ENCODE peak calls at places on chromosomes 6 and 20, in six cellular contexts. One of them, this sample, is unnamed.

GRCh38 chr6:133551847-133552331 is 310.7 kb downstream of the EYA4 start:
- DNase-seq in suprapubic skin: no peak
- DNase-seq in AG04450: peak
- DNase-seq in foreskin fibroblast: peak
- DNase-seq in AG10803: peak
- DNase-seq in A549: peak
- DNase-seq in this sample: peak

GRCh38 chr6:166025149-166025898 is 142.3 kb downstream of the TBXT start:
- DNase-seq in suprapubic skin: no peak
- DNase-seq in AG04450: peak
- DNase-seq in foreskin fibroblast: no peak
- DNase-seq in AG10803: peak
- DNase-seq in A549: no peak
- DNase-seq in this sample: no peak

GRCh38 chr6:6892706-6893601 is 214.8 kb upstream of the RREB1 start:
- DNase-seq in suprapubic skin: no peak
- DNase-seq in AG04450: no peak
- DNase-seq in foreskin fibroblast: no peak
- DNase-seq in AG10803: no peak
- DNase-seq in A549: no peak
- DNase-seq in this sample: no peak

GRCh38 chr6:79421001-79421411 is 116.2 kb downstream of the LCA5 start:
- DNase-seq in suprapubic skin: no peak
- DNase-seq in AG04450: peak
- DNase-seq in foreskin fibroblast: peak
- DNase-seq in AG10803: peak
- DNase-seq in A549: no peak
- DNase-seq in this sample: peak

GRCh38 chr6:100099189-100100074 is 105.4 kb upstream of the MCHR2 start:
- DNase-seq in suprapubic skin: no peak
- DNase-seq in AG04450: no peak
- DNase-seq in foreskin fibroblast: no peak
- DNase-seq in AG10803: no peak
- DNase-seq in A549: no peak
- DNase-seq in this sample: peak

GRCh38 chr20:63118786-63119450 is 97.0 kb downstream of the YTHDF1 start:
- DNase-seq in suprapubic skin: peak
- DNase-seq in AG04450: no peak
- DNase-seq in foreskin fibroblast: no peak
- DNase-seq in AG10803: no peak
- DNase-seq in A549: no peak
- DNase-seq in this sample: no peak

GRCh38 chr20:52974155-52974554 is 2.0 kb downstream of the TSHZ2 start:
- DNase-seq in suprapubic skin: no peak
- DNase-seq in AG04450: no peak
- DNase-seq in foreskin fibroblast: no peak
- DNase-seq in AG10803: no peak
- DNase-seq in A549: no peak
- DNase-seq in this sample: no peak

GRCh38 chr6:41966961-41967311 is 25.3 kb upstream of the CCND3 start:
- DNase-seq in suprapubic skin: no peak
- DNase-seq in AG04450: peak
- DNase-seq in foreskin fibroblast: peak
- DNase-seq in AG10803: peak
- DNase-seq in A549: peak
- DNase-seq in this sample: peak

GRCh38 chr6:169158182-169158573 is 95.5 kb downstream of the THBS2 start:
- DNase-seq in suprapubic skin: no peak
- DNase-seq in AG04450: no peak
- DNase-seq in foreskin fibroblast: no peak
- DNase-seq in AG10803: peak
- DNase-seq in A549: no peak
- DNase-seq in this sample: no peak

GRCh38 chr20:43963872-43964791 is 49.5 kb downstream of the TOX2 start:
- DNase-seq in suprapubic skin: no peak
- DNase-seq in AG04450: no peak
- DNase-seq in foreskin fibroblast: peak
- DNase-seq in AG10803: peak
- DNase-seq in A549: no peak
- DNase-seq in this sample: no peak

GRCh38 chr20:50260480-50261221 is 70.0 kb downstream of the CEBPB start:
- DNase-seq in suprapubic skin: no peak
- DNase-seq in AG04450: no peak
- DNase-seq in foreskin fibroblast: no peak
- DNase-seq in AG10803: no peak
- DNase-seq in A549: no peak
- DNase-seq in this sample: no peak

GRCh38 chr6:105902401-105903031 is 183.6 kb upstream of the PRDM1 start:
- DNase-seq in suprapubic skin: no peak
- DNase-seq in AG04450: no peak
- DNase-seq in foreskin fibroblast: peak
- DNase-seq in AG10803: peak
- DNase-seq in A549: no peak
- DNase-seq in this sample: no peak

GRCh38 chr6:169020821-169021220 is 232.8 kb downstream of the THBS2 start:
- DNase-seq in suprapubic skin: no peak
- DNase-seq in AG04450: no peak
- DNase-seq in foreskin fibroblast: no peak
- DNase-seq in AG10803: no peak
- DNase-seq in A549: no peak
- DNase-seq in this sample: no peak

GRCh38 chr6:13300649-13301590 is 27.4 kb downstream of the TBC1D7 start:
- DNase-seq in suprapubic skin: no peak
- DNase-seq in AG04450: no peak
- DNase-seq in foreskin fibroblast: no peak
- DNase-seq in AG10803: no peak
- DNase-seq in A549: no peak
- DNase-seq in this sample: no peak
- TF ChIP-seq CTCF in suprapubic skin: no peak
- TF ChIP-seq CTCF in AG04450: peak
- TF ChIP-seq CTCF in foreskin fibroblast: no peak
- TF ChIP-seq CTCF in AG10803: no peak
- TF ChIP-seq CTCF in A549: no peak
- TF ChIP-seq CTCF in this sample: no peak

DNA sequence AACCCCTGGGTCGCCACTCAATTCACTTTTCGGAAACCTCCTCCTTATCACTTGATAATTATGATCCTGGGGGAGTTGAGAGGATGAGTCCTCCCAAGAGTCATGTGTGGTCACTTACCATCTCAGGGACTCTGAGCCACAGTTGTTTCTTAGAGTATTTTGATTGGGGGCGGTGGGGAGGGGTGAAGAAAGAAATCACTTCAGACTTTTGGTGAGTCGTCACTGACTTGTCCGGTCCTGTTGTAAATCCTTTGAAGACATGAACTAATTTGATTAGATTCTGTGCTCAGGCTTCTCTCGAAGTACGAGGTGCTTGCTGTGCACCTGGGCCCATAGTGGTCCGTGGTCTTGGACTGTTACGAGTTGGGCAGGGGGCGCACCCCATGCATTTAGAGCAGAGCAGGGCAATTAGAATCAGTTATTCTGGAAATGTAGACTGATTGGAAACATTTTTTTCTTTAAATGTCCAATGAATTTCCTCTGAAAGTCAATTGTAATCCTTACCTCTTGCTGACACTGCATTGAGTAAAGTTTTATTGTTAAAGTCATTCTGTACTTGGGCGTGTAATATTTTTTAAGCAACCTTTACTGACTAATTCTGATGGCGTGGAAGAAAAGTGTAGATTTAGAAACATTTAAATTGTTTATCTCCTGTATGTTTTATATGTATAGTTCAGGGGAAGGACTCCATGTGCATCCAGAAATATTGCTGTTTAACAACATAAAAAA is 173.4 kb downstream of the SLC16A10 start:
- DNase-seq in suprapubic skin: no peak
- DNase-seq in AG04450: no peak
- DNase-seq in foreskin fibroblast: no peak
- DNase-seq in AG10803: no peak
- DNase-seq in A549: no peak
- DNase-seq in this sample: peak
- H3K4me3 ChIP-seq in suprapubic skin: no peak
- H3K4me3 ChIP-seq in AG04450: peak
- H3K4me3 ChIP-seq in foreskin fibroblast: peak
- H3K4me3 ChIP-seq in AG10803: no peak
- H3K4me3 ChIP-seq in A549: no peak
- H3K4me3 ChIP-seq in this sample: peak

DNA sequence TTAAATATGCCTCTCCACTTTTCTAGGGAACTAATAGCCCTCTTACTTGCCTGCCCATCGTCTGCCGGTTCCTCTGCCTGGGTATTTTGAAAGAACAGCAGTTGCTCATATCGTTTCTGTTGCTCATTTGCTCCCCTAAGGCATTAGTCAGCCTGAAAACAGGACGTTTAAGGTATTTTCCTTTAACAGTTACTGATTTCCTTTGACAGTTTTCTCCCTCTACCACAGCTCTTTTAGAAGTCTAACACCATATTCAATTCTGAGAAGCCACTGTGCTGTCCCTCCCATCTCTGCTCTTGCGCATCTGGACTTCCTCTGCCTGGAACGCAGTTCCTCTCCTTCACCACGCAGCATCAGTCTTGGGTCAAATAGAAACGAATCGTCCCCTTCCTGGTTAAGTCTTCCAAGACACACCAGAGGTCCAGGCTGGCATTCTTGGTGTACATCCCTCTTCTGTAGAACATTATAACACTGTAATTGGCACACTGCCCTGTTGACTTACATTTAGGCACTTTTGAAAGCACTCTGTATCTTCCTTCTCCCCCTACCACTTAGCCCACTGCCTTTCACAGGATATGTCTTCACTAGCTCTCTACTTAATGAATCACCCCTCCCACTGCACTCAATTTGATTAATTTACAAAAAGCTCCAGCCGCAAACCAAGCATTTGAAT is 141.0 kb upstream of the CARMIL1 start:
- DNase-seq in suprapubic skin: no peak
- DNase-seq in AG04450: peak
- DNase-seq in foreskin fibroblast: peak
- DNase-seq in AG10803: peak
- DNase-seq in A549: peak
- DNase-seq in this sample: peak
- TF ChIP-seq CTCF in suprapubic skin: no peak
- TF ChIP-seq CTCF in AG04450: peak
- TF ChIP-seq CTCF in foreskin fibroblast: peak
- TF ChIP-seq CTCF in AG10803: peak
- TF ChIP-seq CTCF in A549: peak
- TF ChIP-seq CTCF in this sample: peak

DNA sequence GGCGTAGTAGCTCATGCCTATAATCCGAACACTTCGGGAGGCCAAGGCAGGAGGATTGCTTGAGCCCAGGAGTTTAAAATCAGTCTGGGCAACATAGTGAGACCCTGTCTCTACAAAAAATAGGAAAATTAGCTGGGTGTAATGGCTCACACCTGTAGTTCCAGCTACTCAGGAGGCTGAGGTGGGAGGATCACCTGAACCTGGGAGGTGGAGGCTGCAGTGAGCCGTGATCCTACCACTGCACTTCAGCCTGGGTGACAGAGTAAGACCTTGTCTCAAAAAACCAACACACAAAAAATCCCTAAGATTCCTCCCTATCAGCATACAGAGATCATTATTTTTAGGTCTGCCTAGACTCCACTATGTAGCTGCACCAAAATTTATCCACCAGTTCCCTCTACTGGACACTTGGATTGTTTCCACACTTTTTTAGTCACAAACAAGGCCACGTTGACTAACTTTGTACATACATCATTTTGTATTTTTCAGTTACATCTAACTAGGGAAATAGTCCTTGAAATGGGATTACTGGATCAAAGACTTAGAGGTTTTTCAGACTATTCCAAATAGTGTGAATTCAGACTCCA is 3.6 kb upstream of the PHF1 start:
- DNase-seq in suprapubic skin: no peak
- DNase-seq in AG04450: no peak
- DNase-seq in foreskin fibroblast: peak
- DNase-seq in AG10803: peak
- DNase-seq in A549: no peak
- DNase-seq in this sample: peak
- H3K4me3 ChIP-seq in suprapubic skin: no peak
- H3K4me3 ChIP-seq in AG04450: no peak
- H3K4me3 ChIP-seq in foreskin fibroblast: no peak
- H3K4me3 ChIP-seq in AG10803: no peak
- H3K4me3 ChIP-seq in A549: no peak
- H3K4me3 ChIP-seq in this sample: no peak

This sample was measured in epithelial cell of esophagus.